ENCODE peak calls at places on chromosomes 13 and 19, in eight cellular contexts. N is fibroblast of mammary gland, R is lower leg skin, B is HCT116, W is breast epithelium, C is brain microvascular endothelial cell, X is kidney epithelial cell, D is skeletal muscle cell. E is an unnamed sample.

GRCh38 chr13:51619614-51620013 is 35.4 kb downstream of the WDFY2 start:
- DNase-seq in B (no peak), C (peak), X (no peak), N (peak), W (no peak), D (peak), R (no peak), E (peak)

GRCh38 chr13:68850160-68850559 is 1257.5 kb upstream of the ATXN8OS start:
- DNase-seq in R (no peak), N (no peak), X (no peak), C (no peak), W (no peak), D (no peak), B (no peak), E (no peak)

GRCh38 chr13:40352385-40352778 is 314.1 kb downstream of the FOXO1 start:
- DNase-seq in X (no peak), N (peak), R (peak), C (no peak), B (no peak), W (no peak), D (peak), E (no peak)

GRCh38 chr13:41645313-41645712 is 188.0 kb downstream of the RGCC start:
- DNase-seq in X (peak), C (peak), R (peak), B (no peak), D (peak), W (peak), N (peak), E (peak)

GRCh38 chr19:47437500-47437899 is 18.2 kb upstream of the MEIS3 start:
- DNase-seq in W (no peak), N (no peak), C (no peak), D (no peak), R (no peak), B (no peak), X (no peak), E (no peak)

GRCh38 chr19:7618771-7619510 is 10.4 kb downstream of the XAB2 start:
- DNase-seq in B (no peak), X (no peak), W (peak), N (no peak), R (no peak), D (no peak), C (no peak), E (no peak)

GRCh38 chr13:27427663-27428062 is 3.2 kb downstream of the GTF3A start:
- DNase-seq in C (no peak), R (no peak), X (no peak), W (no peak), D (no peak), B (no peak), N (no peak), E (peak)

GRCh38 chr13:77513719-77514335 is 21.7 kb upstream of the SCEL start:
- DNase-seq in B (no peak), D (no peak), N (no peak), X (no peak), W (no peak), C (no peak), R (no peak), E (no peak)

GRCh38 chr19:1672038-1672768 is 19.8 kb upstream of the TCF3 start:
- DNase-seq in D (no peak), W (no peak), N (peak), B (no peak), X (no peak), C (no peak), R (no peak), E (peak)

GRCh38 chr13:76168661-76169060 is 532.5 kb downstream of the LMO7 start:
- DNase-seq in W (no peak), D (no peak), C (no peak), R (no peak), B (no peak), N (no peak), X (no peak), E (no peak)

GRCh38 chr19:34539396-34539795 is 57.8 kb downstream of the WTIP start:
- DNase-seq in N (no peak), B (no peak), R (no peak), D (no peak), X (no peak), W (no peak), C (no peak), E (no peak)

GRCh38 chr13:49098771-49099512 is 121.2 kb upstream of the MLNR start:
- DNase-seq in W (no peak), R (no peak), C (no peak), N (peak), B (peak), D (no peak), X (no peak), E (peak)

GRCh38 chr19:4181053-4181508 is 1.3 kb downstream of the SIRT6 start:
- DNase-seq in W (no peak), B (no peak), N (no peak), D (no peak), R (no peak), C (no peak), X (no peak), E (no peak)
- H3K4me3 ChIP-seq in W (peak), B (peak), N (no peak), D (no peak), R (no peak), C (peak), X (no peak), E (peak)

DNA sequence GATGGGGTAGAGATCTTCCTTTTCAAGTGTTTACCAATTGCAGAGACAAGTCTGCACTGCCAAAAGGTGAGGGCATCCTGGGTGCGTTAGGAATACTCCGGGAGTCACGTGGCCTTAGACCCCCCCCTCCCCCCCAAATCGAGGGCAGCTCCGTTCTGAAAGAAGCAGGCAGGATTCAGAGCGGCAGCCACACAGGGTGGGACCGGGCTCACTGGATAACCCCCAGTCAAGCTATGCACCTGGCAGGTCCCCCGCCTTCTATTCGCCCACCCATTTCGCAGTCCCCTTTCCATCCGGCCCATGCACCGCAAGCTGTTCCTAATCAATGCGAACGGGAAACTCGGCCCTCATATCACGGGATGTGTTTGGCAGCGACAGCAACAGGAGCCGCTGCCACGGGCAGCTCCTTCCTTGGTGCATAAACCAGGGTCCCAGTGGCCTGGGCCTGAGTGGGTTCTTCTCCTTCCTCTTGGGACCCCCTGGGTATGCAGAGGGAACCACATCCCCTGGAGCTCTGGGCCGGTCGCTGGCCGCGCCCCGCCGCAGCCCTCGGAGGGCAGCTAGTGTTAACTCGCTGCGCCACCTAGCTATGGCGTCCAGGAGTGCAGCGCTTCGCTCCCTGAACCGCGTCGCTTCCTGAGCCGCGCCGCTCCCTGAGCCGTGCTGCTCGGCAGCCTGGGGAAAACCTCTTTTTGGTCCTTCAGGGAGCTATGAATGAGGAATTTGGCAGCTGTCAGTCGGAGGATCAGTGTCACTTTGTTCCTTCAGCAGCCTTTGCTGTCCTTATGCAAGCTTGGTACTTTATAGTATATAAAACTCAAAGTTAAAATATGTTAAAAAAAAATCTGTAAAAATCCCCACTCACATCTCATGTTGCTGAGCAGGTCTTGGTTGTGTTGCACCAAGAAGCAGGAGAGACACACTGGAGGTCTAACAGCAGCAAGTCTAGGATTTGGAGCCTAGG is 41.4 kb downstream of the LYL1 start:
- DNase-seq in X (no peak), D (no peak), W (peak), C (peak), B (peak), R (peak), N (peak), E (peak)
- H3K4me3 ChIP-seq in X (peak), D (peak), W (peak), C (peak), B (peak), R (no peak), N (peak), E (peak)

DNA sequence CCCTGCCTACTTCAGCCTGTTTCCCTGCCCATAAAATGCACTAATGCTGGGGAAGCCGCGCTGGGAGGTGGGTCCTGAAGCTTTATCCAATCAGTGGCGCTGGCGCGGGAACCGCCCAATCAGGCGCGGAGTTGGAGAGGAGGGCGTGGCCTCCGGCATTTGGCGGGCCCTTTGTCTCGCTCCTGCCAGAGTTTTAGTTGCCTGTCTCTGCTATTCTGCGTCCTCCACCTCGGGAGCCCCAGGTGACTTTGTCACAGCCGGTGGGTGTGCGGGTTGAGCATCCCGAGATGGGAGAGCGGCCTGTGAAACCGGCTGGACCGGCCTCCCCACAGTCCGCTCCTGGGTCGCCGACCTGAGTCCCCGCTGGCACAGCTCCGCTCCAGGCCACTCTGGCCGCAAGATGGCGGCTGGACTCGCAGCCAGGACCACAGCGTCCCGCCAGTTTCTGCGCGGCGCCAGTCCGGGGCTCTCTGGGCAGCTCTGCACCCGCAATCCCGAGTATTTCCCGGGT is 30.7 kb upstream of the ZNF429 start:
- DNase-seq in X (peak), R (no peak), C (peak), B (no peak), N (peak), W (peak), D (no peak), E (peak)
- H3K4me3 ChIP-seq in X (peak), R (no peak), C (peak), B (no peak), N (peak), W (peak), D (peak), E (peak)

GRCh38 chr13:33251131-33251629 is 34.4 kb downstream of the STARD13 start:
- DNase-seq in N (peak), C (peak), B (peak), W (no peak), D (peak), R (no peak), X (peak), E (peak)
- H3K4me3 ChIP-seq in N (no peak), C (no peak), B (no peak), W (no peak), D (no peak), R (no peak), X (no peak), E (no peak)

GRCh38 chr13:98496239-98496668 is 80.7 kb downstream of the STK24 start:
- DNase-seq in D (no peak), B (no peak), X (no peak), C (no peak), W (no peak), R (peak), N (peak), E (peak)
- H3K4me3 ChIP-seq in D (no peak), B (no peak), X (no peak), C (no peak), W (peak), R (no peak), N (no peak), E (peak)

GRCh38 chr13:44132710-44133109 is 240.9 kb upstream of the SERP2 start:
- DNase-seq in B (peak), R (peak), D (no peak), W (peak), N (peak), C (peak), X (no peak), E (peak)

GRCh38 chr13:44131069-44131614 is 242.5 kb upstream of the SERP2 start:
- DNase-seq in W (no peak), X (peak), D (no peak), C (no peak), B (no peak), R (no peak), N (no peak), E (no peak)

GRCh38 chr13:44129418-44129817 is 244.2 kb upstream of the SERP2 start:
- DNase-seq in C (no peak), W (no peak), B (no peak), D (no peak), N (no peak), X (no peak), R (no peak), E (no peak)

GRCh38 chr13:44125943-44126469 is 246.3 kb downstream of the LACC1 start:
- DNase-seq in C (no peak), B (no peak), D (no peak), W (no peak), R (no peak), X (no peak), N (peak), E (peak)

DNA sequence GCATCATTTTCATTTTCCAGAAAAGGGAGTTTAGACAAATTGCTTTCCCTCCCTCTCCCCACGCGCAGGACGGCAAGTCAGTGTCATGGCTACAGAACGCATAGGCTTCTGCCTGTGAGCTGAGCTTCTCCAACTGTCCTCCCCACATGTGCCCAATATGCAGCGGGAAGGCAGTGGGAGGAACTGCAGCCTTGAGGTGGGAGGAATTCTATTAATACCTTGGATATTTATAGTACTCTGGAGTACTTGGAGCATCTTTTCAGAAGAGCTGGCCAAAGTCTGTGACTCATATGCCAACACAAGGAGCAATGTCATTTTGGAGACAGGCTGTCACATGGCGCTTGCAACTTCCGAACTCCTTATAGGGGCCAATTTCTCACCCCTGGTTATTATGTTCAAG is 245.1 kb upstream of the SERP2 start:
- DNase-seq in B (no peak), N (peak), D (no peak), R (no peak), X (no peak), C (no peak), W (no peak), E (peak)
- H3K4me3 ChIP-seq in B (no peak), N (no peak), D (no peak), R (no peak), X (no peak), C (no peak), W (no peak), E (no peak)

E was measured in AG10803.